ENCODE peak calls at places on chromosomes 13 and 19, in eight cellular contexts. I is K562, V is stomach, L is fibroblast of mammary gland, P is AG04450, F is pancreas, Q is right lobe of liver, A is foreskin fibroblast. H is an unnamed sample.

GRCh38 chr19:38674388-38675133 is 27.1 kb downstream of the ACTN4 start:
- DNase-seq in I (no peak), V (no peak), L (peak), P (no peak), F (no peak), Q (no peak), A (peak), H (no peak)

GRCh38 chr13:30654430-30654829 is 36.7 kb downstream of the USPL1 start:
- DNase-seq in I (no peak), V (no peak), L (no peak), P (no peak), F (no peak), Q (no peak), A (no peak), H (no peak)

GRCh38 chr19:45716314-45717130 is 14.2 kb downstream of the FBXO46 start:
- DNase-seq in I (peak), V (no peak), L (peak), P (no peak), F (no peak), Q (no peak), A (peak), H (no peak)

GRCh38 chr13:95463516-95463915 is 89.0 kb upstream of the CLDN10 start:
- DNase-seq in I (no peak), V (no peak), L (peak), P (no peak), F (no peak), Q (no peak), A (no peak), H (no peak)

GRCh38 chr19:30593358-30593757 is 221.2 kb downstream of the ZNF536 start:
- DNase-seq in I (no peak), V (no peak), L (no peak), P (no peak), F (no peak), Q (no peak), A (no peak), H (no peak)

GRCh38 chr13:99086149-99086868 is 108.4 kb upstream of the DOCK9 start:
- DNase-seq in I (peak), V (peak), L (peak), P (no peak), F (peak), Q (peak), A (peak), H (no peak)

GRCh38 chr19:35141627-35142401 is 1.2 kb upstream of the FXYD7 start:
- DNase-seq in I (no peak), V (no peak), L (no peak), P (no peak), F (peak), Q (no peak), A (peak), H (no peak)

GRCh38 chr13:72144625-72145024 is 277.6 kb upstream of the DACH1 start:
- DNase-seq in I (no peak), V (no peak), L (no peak), P (no peak), F (no peak), Q (no peak), A (no peak), H (no peak)

GRCh38 chr13:69287050-69287698 is 820.5 kb upstream of the ATXN8OS start:
- DNase-seq in I (no peak), V (no peak), L (no peak), P (no peak), F (no peak), Q (no peak), A (no peak), H (no peak)

GRCh38 chr13:89977203-89977602 is 1370.3 kb upstream of the MIR17HG start:
- DNase-seq in I (no peak), V (no peak), L (no peak), P (no peak), F (no peak), Q (no peak), A (no peak), H (no peak)

GRCh38 chr13:79385694-79386093 is 20.4 kb downstream of the RBM26 start:
- DNase-seq in I (peak), V (no peak), L (peak), P (no peak), F (no peak), Q (no peak), A (no peak), H (no peak)

GRCh38 chr13:31200636-31200970 is 828 bp downstream of the B3GLCT start:
- DNase-seq in I (no peak), V (peak), L (no peak), P (no peak), F (peak), Q (peak), A (no peak), H (no peak)

GRCh38 chr13:40640845-40641458 is 25.5 kb downstream of the FOXO1 start:
- DNase-seq in I (no peak), V (no peak), L (no peak), P (no peak), F (no peak), Q (no peak), A (no peak), H (no peak)

GRCh38 chr19:49347835-49348234 is 12.6 kb downstream of the CD37 start:
- DNase-seq in I (peak), V (no peak), L (peak), P (no peak), F (no peak), Q (no peak), A (peak), H (peak)

GRCh38 chr13:30719521-30719914 is 15.8 kb upstream of the ALOX5AP start:
- DNase-seq in I (no peak), V (no peak), L (no peak), P (no peak), F (no peak), Q (no peak), A (no peak), H (no peak)

GRCh38 chr13:103036268-103036667 is 29.9 kb downstream of the SLC10A2 start:
- DNase-seq in I (no peak), V (no peak), L (no peak), P (no peak), F (no peak), Q (no peak), A (no peak), H (no peak)

GRCh38 chr13:46173656-46174055 is 8.3 kb downstream of the LCP1 start:
- DNase-seq in I (no peak), V (no peak), L (no peak), P (no peak), F (no peak), Q (no peak), A (no peak), H (no peak)

GRCh38 chr13:37386276-37386675 is 212.3 kb downstream of the POSTN start:
- DNase-seq in I (no peak), V (no peak), L (peak), P (no peak), F (no peak), Q (no peak), A (peak), H (peak)

GRCh38 chr13:21531475-21531874 is 72.4 kb upstream of the ZDHHC20 start:
- DNase-seq in I (no peak), V (no peak), L (no peak), P (no peak), F (no peak), Q (no peak), A (no peak), H (no peak)

GRCh38 chr13:44853641-44854040 is 135.6 kb downstream of the NUFIP1 start:
- DNase-seq in I (no peak), V (peak), L (peak), P (no peak), F (no peak), Q (no peak), A (peak), H (no peak)

GRCh38 chr13:80339578-80339840 is 1.4 kb downstream of the SPRY2 start:
- DNase-seq in I (peak), V (no peak), L (no peak), P (no peak), F (no peak), Q (no peak), A (no peak), H (no peak)

GRCh38 chr13:36146513-36147276 is 15.5 kb upstream of the DCLK1 start:
- DNase-seq in I (no peak), V (no peak), L (no peak), P (no peak), F (no peak), Q (no peak), A (no peak), H (no peak)

GRCh38 chr13:32086366-32086765 is 54.8 kb downstream of the FRY start:
- DNase-seq in I (no peak), V (no peak), L (peak), P (no peak), F (no peak), Q (no peak), A (peak), H (peak)

GRCh38 chr19:35357867-35358573 is at the start of gene FFAR3:
- DNase-seq in I (no peak), V (peak), L (peak), P (no peak), F (peak), Q (no peak), A (peak), H (no peak)

GRCh38 chr13:113784645-113785024 is 25.6 kb downstream of the TMEM255B start:
- DNase-seq in I (no peak), V (no peak), L (no peak), P (no peak), F (no peak), Q (no peak), A (no peak), H (no peak)

GRCh38 chr13:20609145-20609544 is 42.2 kb downstream of the IFT88 start:
- DNase-seq in I (no peak), V (no peak), L (peak), P (peak), F (no peak), Q (no peak), A (peak), H (peak)

GRCh38 chr19:41746593-41747227 is 8.6 kb upstream of the CEACAM6 start:
- DNase-seq in I (peak), V (peak), L (peak), P (no peak), F (no peak), Q (no peak), A (peak), H (peak)

GRCh38 chr19:46603752-46604241 is 2.7 kb downstream of the CALM3 start:
- DNase-seq in I (peak), V (no peak), L (no peak), P (no peak), F (peak), Q (peak), A (peak), H (no peak)

GRCh38 chr19:55460670-55461258 is 678 bp downstream of the ISOC2 start:
- DNase-seq in I (peak), V (peak), L (peak), P (peak), F (peak), Q (peak), A (peak), H (peak)

GRCh38 chr19:2544576-2545415 is 68.9 kb downstream of the GADD45B start:
- DNase-seq in I (no peak), V (no peak), L (no peak), P (no peak), F (no peak), Q (peak), A (no peak), H (no peak)

GRCh38 chr19:18167975-18168645 is 5.5 kb upstream of the IFI30 start:
- DNase-seq in I (peak), V (peak), L (peak), P (no peak), F (no peak), Q (peak), A (peak), H (no peak)

GRCh38 chr19:37698216-37698615 is 21.3 kb downstream of the ZNF607 start:
- DNase-seq in I (no peak), V (no peak), L (no peak), P (no peak), F (no peak), Q (no peak), A (no peak), H (no peak)

GRCh38 chr13:21674271-21675009 is 3.6 kb downstream of the FGF9 start:
- DNase-seq in I (peak), V (no peak), L (no peak), P (no peak), F (no peak), Q (peak), A (peak), H (no peak)

GRCh38 chr19:10083911-10084310 is 2.2 kb upstream of the SHFL start:
- DNase-seq in I (no peak), V (no peak), L (no peak), P (no peak), F (no peak), Q (no peak), A (no peak), H (no peak)

GRCh38 chr13:76709851-76710250 is 176.4 kb downstream of the KCTD12 start:
- DNase-seq in I (no peak), V (no peak), L (peak), P (no peak), F (no peak), Q (no peak), A (peak), H (no peak)

GRCh38 chr13:49629947-49630346 is 1.6 kb downstream of the ARL11 start:
- DNase-seq in I (no peak), V (no peak), L (no peak), P (no peak), F (no peak), Q (no peak), A (no peak), H (no peak)

GRCh38 chr13:90300015-90300414 is 1047.5 kb upstream of the MIR17HG start:
- DNase-seq in I (no peak), V (no peak), L (no peak), P (no peak), F (no peak), Q (no peak), A (no peak), H (no peak)

GRCh38 chr13:64289702-64290101 is 2874.1 kb upstream of the PCDH20 start:
- DNase-seq in I (no peak), V (no peak), L (no peak), P (no peak), F (no peak), Q (no peak), A (no peak), H (no peak)

GRCh38 chr19:475360-475759 is 14.5 kb upstream of the SHC2 start:
- DNase-seq in I (no peak), V (no peak), L (no peak), P (no peak), F (no peak), Q (no peak), A (no peak), H (no peak)

GRCh38 chr19:472005-472858 is 11.4 kb upstream of the SHC2 start:
- DNase-seq in I (no peak), V (no peak), L (no peak), P (no peak), F (no peak), Q (no peak), A (peak), H (no peak)

GRCh38 chr19:478236-478888 is 17.5 kb upstream of the SHC2 start:
- DNase-seq in I (no peak), V (no peak), L (no peak), P (no peak), F (no peak), Q (no peak), A (no peak), H (no peak)

GRCh38 chr19:470701-471100 is 9.9 kb upstream of the SHC2 start:
- DNase-seq in I (no peak), V (no peak), L (no peak), P (no peak), F (no peak), Q (no peak), A (no peak), H (no peak)

DNA sequence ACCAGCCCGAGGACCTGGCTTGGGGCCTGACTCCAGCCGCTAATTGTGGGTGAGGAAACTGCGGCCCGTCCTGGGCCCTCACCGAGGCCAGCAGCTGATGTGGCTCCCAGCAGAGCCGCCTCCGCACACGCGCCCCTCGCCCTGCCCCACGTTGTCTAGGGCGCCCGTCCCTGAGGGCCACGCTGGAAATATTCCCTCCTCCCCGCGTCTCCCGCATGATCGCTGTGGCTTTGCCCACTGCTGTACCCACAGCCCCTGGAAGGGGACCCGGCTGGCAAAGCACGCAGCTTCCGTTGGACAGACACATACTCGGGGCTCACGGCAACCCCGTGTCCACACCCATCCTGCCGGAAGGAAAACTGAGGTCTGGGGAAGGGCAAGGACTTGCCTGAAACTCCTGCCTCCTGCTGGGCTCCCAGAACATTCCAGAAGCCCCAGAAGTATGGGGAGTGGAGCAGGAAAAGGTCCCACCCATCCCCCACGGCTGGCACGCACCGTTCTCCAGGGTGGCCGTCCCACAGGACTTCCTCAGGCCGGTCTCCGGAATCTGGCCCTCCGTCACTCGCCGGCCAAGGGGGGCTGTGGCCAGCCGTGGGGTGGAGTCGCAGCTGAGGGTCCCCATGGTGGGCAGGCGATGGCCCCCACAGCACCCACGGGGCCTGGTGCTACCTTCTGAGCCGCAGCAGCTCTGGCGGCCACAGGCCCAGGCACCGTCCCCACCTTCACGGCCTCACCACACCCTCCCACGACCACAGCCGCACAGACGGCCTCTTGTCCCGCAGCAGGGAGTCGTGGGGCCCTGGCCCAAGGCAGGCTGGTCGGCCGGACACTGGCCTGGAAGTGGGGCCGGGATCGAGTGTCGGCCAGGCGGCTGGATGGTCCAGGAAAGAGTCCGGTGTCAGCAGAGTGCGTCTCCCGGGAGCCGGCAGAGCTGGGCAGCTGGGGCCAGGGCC is 13.6 kb upstream of the SHC2 start:
- DNase-seq in I (no peak), V (no peak), L (no peak), P (no peak), F (no peak), Q (peak), A (no peak), H (no peak)
- TF ChIP-seq CTCF in I (no peak), V (no peak), L (no peak), P (no peak), F (no peak), Q (no peak), A (no peak), H (no peak)

GRCh38 chr19:16265890-16266585 is 58.6 kb upstream of the KLF2 start:
- DNase-seq in I (no peak), V (no peak), L (no peak), P (no peak), F (no peak), Q (no peak), A (no peak), H (no peak)

GRCh38 chr19:16265205-16265604 is 59.4 kb upstream of the KLF2 start:
- DNase-seq in I (no peak), V (no peak), L (no peak), P (no peak), F (no peak), Q (no peak), A (no peak), H (no peak)

GRCh38 chr19:16273005-16273404 is 51.6 kb upstream of the KLF2 start:
- DNase-seq in I (no peak), V (no peak), L (no peak), P (no peak), F (no peak), Q (no peak), A (no peak), H (no peak)

GRCh38 chr19:16266586-16266942 is 58.1 kb upstream of the KLF2 start:
- DNase-seq in I (no peak), V (no peak), L (no peak), P (no peak), F (no peak), Q (no peak), A (no peak), H (no peak)

DNA sequence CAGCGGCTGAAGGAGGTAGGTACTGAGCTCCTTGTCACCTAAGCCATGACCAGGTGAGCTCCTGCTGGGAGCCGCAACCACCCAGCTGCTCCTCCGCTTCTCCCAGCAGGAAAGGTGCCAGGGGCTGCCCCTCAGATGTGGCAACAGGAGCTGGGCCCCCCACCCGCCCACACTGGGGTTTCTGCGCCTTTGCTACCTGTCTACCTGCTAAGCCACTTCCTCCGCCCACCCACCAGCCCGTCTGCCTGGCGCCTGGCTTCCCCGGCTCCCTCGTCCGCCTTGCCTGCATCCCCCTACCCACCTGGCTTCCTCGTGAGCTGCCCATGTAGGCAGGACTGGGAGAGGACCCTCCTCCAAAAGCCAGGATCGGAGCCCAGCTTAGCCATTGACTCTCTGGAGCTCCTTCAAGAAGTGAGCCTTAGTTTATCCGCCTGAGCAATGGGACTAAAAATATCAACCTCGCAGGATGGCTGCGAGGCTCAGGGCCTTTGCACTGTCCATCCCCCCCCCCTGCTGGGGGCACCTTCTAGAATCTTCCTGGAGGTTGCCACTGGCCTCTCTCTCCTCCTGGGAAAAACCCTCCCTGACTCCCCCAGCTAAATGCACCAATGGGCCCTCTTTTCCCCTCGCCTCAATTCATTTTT is 55.8 kb upstream of the KLF2 start:
- DNase-seq in I (no peak), V (no peak), L (no peak), P (no peak), F (no peak), Q (no peak), A (no peak), H (no peak)
- H3K4me3 ChIP-seq in I (no peak), V (no peak), L (no peak), P (no peak), F (no peak), Q (no peak), A (no peak), H (no peak)

DNA sequence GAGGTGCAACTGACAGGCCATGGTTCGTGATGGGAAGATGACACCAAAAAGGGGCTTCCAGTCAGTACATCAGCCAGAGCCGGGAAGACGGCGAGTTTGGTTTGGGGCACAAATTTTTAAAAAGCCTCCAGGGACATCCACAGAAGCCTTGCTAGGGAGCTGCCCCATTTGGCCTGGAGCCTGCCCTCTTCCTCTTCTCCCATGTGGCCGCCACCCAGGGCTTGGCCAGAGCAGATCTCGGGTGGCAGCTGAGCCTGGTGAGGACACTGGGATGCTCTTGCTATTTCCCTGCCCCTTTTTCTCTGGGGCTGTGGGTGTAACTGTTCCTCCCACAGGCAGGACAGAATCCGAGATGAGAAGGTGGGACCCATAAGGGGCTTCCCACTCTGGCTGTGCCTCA is 8.2 kb downstream of the ETFB start:
- DNase-seq in I (no peak), V (no peak), L (no peak), P (no peak), F (no peak), Q (no peak), A (no peak), H (no peak)
- TF ChIP-seq CTCF in I (no peak), V (no peak), L (no peak), P (no peak), F (no peak), Q (no peak), A (no peak), H (no peak)

GRCh38 chr13:26558912-26559485 is 1.5 kb downstream of the WASF3 start:
- DNase-seq in I (no peak), V (no peak), L (no peak), P (no peak), F (no peak), Q (no peak), A (no peak), H (no peak)
- H3K4me3 ChIP-seq in I (no peak), V (peak), L (peak), P (peak), F (no peak), Q (peak), A (peak), H (no peak)

H was measured in AG09309.